ENCODE peak calls at places on chromosome 15, in seven cellular contexts. F is H1, X is H9, P is mesenchymal stem cell, D is mesendoderm, N is IMR-90, G is trophoblast cell. Z is an unnamed sample. For H3K4me1, the result is how much of the 10 kb centered on the place peaks cover.

GRCh38 chr15:86317379-86317745 is 237.7 kb downstream of the AGBL1 start:
- DNase-seq in F (no peak), X (no peak), P (peak), D (no peak), N (no peak), G (no peak), Z (no peak)

GRCh38 chr15:90419202-90419601 is 31.2 kb downstream of the IQGAP1 start:
- DNase-seq in F (no peak), X (no peak), P (peak), D (no peak), N (no peak), G (no peak), Z (no peak)

GRCh38 chr15:25170113-25170731 is 215.4 kb downstream of the SNRPN start:
- DNase-seq in F (no peak), X (peak), P (no peak), D (no peak), N (no peak), G (no peak), Z (no peak)

GRCh38 chr15:65081758-65082157 is 5.2 kb downstream of the KBTBD13 start:
- DNase-seq in F (no peak), X (no peak), P (no peak), D (no peak), N (peak), G (no peak), Z (no peak)

GRCh38 chr15:27701956-27702355 is 397.2 kb downstream of the OCA2 start:
- DNase-seq in F (no peak), X (no peak), P (no peak), D (no peak), N (no peak), G (no peak), Z (no peak)

GRCh38 chr15:60038111-60038521 is 34.0 kb downstream of the FOXB1 start:
- DNase-seq in F (no peak), X (peak), P (no peak), D (peak), N (no peak), G (no peak), Z (no peak)

GRCh38 chr15:55260562-55261131 is 29.0 kb downstream of the RAB27A start:
- DNase-seq in F (no peak), X (no peak), P (no peak), D (no peak), N (no peak), G (no peak), Z (no peak)

GRCh38 chr15:91357011-91357410 is 257.0 kb downstream of the SV2B start:
- DNase-seq in F (no peak), X (no peak), P (no peak), D (no peak), N (no peak), G (no peak), Z (no peak)

GRCh38 chr15:80891006-80891405 is 98.6 kb downstream of the MESD start:
- DNase-seq in F (no peak), X (no peak), P (no peak), D (peak), N (no peak), G (no peak), Z (no peak)

GRCh38 chr15:71440479-71441071 is 325.3 kb downstream of the THSD4 start:
- DNase-seq in F (no peak), X (no peak), P (peak), D (peak), N (peak), G (no peak), Z (no peak)

GRCh38 chr15:80832676-80833075 is 53.5 kb downstream of the CEMIP start:
- DNase-seq in F (no peak), X (no peak), P (no peak), D (no peak), N (no peak), G (peak), Z (no peak)

GRCh38 chr15:57421540-57421939 is 45.2 kb downstream of the CGNL1 start:
- DNase-seq in F (no peak), X (no peak), P (no peak), D (no peak), N (no peak), G (no peak), Z (no peak)

GRCh38 chr15:64288577-64288976 is 67.4 kb downstream of the CSNK1G1 start:
- DNase-seq in F (no peak), X (no peak), P (peak), D (no peak), N (peak), G (no peak), Z (no peak)

GRCh38 chr15:68408526-68408925 is 23.4 kb downstream of the ITGA11 start:
- DNase-seq in F (no peak), X (no peak), P (no peak), D (no peak), N (no peak), G (no peak), Z (no peak)

GRCh38 chr15:43285609-43286037 is 18.9 kb upstream of the TGM5 start:
- DNase-seq in F (no peak), X (no peak), P (peak), D (peak), N (peak), G (peak), Z (peak)

GRCh38 chr15:77163806-77164384 is 93.0 kb upstream of the TSPAN3 start:
- DNase-seq in F (no peak), X (no peak), P (no peak), D (peak), N (no peak), G (no peak), Z (no peak)

GRCh38 chr15:77514635-77515421 is 94.1 kb downstream of the HMG20A start:
- DNase-seq in F (no peak), X (no peak), P (no peak), D (no peak), N (no peak), G (no peak), Z (no peak)

GRCh38 chr15:34341922-34342736 is 807 bp downstream of the NOP10 start:
- DNase-seq in F (no peak), X (no peak), P (no peak), D (no peak), N (no peak), G (no peak), Z (no peak)

GRCh38 chr15:25182736-25183445 is 228.1 kb downstream of the SNRPN start:
- DNase-seq in F (no peak), X (peak), P (no peak), D (peak), N (no peak), G (no peak), Z (no peak)

GRCh38 chr15:38745611-38746010 is 181.0 kb upstream of the RASGRP1 start:
- DNase-seq in F (no peak), X (no peak), P (peak), D (no peak), N (no peak), G (no peak), Z (no peak)

GRCh38 chr15:84108725-84109124 is 126.8 kb upstream of the GOLGA6L4 start:
- DNase-seq in F (no peak), X (no peak), P (peak), D (peak), N (peak), G (no peak), Z (no peak)

GRCh38 chr15:101237161-101237775 is 14.6 kb downstream of the CHSY1 start:
- DNase-seq in F (no peak), X (no peak), P (no peak), D (peak), N (no peak), G (no peak), Z (no peak)

GRCh38 chr15:23866832-23867231 is 179.7 kb upstream of the NDN start:
- DNase-seq in F (no peak), X (no peak), P (no peak), D (no peak), N (no peak), G (no peak), Z (peak)

GRCh38 chr15:67660446-67660845 is 117.9 kb downstream of the MAP2K5 start:
- DNase-seq in F (no peak), X (no peak), P (no peak), D (no peak), N (no peak), G (no peak), Z (no peak)

GRCh38 chr15:95770191-95770590 is 560.3 kb upstream of the NR2F2 start:
- DNase-seq in F (no peak), X (no peak), P (no peak), D (peak), N (peak), G (peak), Z (no peak)

GRCh38 chr15:68271854-68272471 is 5.6 kb upstream of the FEM1B start:
- DNase-seq in F (no peak), X (peak), P (peak), D (peak), N (peak), G (peak), Z (no peak)

DNA sequence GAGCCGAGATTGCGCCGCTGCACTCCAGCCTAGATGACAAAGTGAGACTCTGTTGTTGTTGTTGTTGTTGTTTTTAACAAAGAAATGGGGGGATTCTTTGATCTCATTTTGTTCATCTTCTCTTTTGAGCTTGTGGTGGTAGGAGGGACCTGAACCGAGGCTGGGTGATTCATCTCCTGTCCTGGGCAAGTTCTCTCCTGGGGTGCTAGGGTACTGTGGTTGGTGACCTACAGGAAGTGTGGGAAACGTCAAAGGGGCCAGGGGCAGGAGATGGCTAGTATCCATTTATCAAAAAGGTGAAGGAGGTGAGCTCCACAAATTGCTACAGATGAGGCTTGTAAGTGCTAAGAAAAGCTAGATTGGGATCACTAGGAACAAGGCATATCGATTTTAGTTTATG is 14.3 kb downstream of the PPCDC start:
- DNase-seq in F (no peak), X (no peak), P (no peak), D (no peak), N (no peak), G (no peak), Z (no peak)
- H3K4ac ChIP-seq in F (no peak), X (no peak), P (no peak), D (no peak), N (no peak), G (no peak), Z (no peak)

GRCh38 chr15:98650871-98651481 is 2.6 kb downstream of the IGF1R start:
- DNase-seq in F (no peak), X (no peak), P (peak), D (peak), N (peak), G (peak), Z (no peak)

GRCh38 chr15:98654790-98655360 is 6.5 kb downstream of the IGF1R start:
- DNase-seq in F (no peak), X (no peak), P (no peak), D (no peak), N (no peak), G (no peak), Z (no peak)

GRCh38 chr15:98655732-98656131 is 7.4 kb downstream of the IGF1R start:
- DNase-seq in F (no peak), X (no peak), P (no peak), D (no peak), N (no peak), G (no peak), Z (no peak)

GRCh38 chr15:98651581-98652220 is 3.4 kb downstream of the IGF1R start:
- DNase-seq in F (no peak), X (no peak), P (peak), D (peak), N (peak), G (no peak), Z (no peak)

GRCh38 chr15:98653686-98654085 is 5.3 kb downstream of the IGF1R start:
- DNase-seq in F (no peak), X (no peak), P (no peak), D (no peak), N (no peak), G (no peak), Z (no peak)
- H3K4me1 ChIP-seq in F (under half), X (under half), P (under half), D (under half), N (under half), G (under half), Z (under half)

GRCh38 chr15:29130461-29130860 is 139.2 kb downstream of the NSMCE3 start:
- DNase-seq in F (no peak), X (no peak), P (no peak), D (no peak), N (no peak), G (no peak), Z (no peak)

GRCh38 chr15:29132110-29132420 is 137.6 kb downstream of the NSMCE3 start:
- DNase-seq in F (no peak), X (peak), P (no peak), D (no peak), N (no peak), G (no peak), Z (no peak)

GRCh38 chr15:29132786-29133185 is 136.8 kb downstream of the NSMCE3 start:
- DNase-seq in F (no peak), X (no peak), P (no peak), D (no peak), N (no peak), G (no peak), Z (no peak)

GRCh38 chr15:29129903-29130302 is 139.7 kb downstream of the NSMCE3 start:
- DNase-seq in F (no peak), X (no peak), P (no peak), D (peak), N (no peak), G (no peak), Z (no peak)

DNA sequence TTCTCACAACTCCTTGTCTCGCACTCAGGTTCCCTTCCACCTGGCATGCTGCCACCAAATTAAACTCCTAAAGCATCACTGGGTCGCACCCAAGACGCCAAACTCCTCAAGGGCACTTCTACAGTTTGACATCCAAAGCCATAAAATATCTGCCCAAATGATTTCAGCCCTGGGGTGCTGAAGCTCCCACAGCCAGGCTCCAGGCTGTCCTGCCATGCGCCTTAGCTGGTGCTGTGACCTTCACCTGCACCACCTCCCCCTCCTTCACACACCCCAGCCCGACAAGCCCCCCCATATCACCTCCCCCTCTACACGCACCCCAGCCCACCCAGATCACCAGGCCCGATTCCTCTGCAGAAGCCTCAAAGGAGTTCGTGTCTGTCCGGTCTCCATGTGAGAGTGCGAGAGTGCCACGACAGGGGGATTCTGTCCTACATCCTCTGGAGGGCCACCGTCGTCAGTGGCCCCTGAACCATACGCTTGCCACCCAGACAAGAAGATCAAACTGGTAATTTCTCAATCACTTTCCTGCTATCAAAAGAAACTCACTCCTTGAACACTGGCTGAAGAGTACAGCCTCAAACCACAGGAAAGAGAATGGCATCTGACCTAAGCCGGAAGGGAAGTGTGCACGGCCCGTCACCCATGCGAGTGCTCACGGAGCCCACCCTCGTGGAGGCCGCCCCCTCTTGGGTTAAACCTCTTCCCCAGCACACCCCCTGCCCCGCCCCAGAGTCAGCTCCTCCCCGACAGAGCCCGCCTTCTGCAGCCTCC is 138.1 kb downstream of the NSMCE3 start:
- DNase-seq in F (no peak), X (peak), P (no peak), D (no peak), N (no peak), G (no peak), Z (no peak)
- H3K23ac ChIP-seq in F (no peak), X (no peak), P (no peak), D (no peak), N (no peak), G (no peak), Z (no peak)

GRCh38 chr15:37061996-37062395 is 38.4 kb downstream of the MEIS2 start:
- DNase-seq in F (no peak), X (no peak), P (no peak), D (no peak), N (no peak), G (no peak), Z (no peak)
- H3K4ac ChIP-seq in F (no peak), X (no peak), P (no peak), D (no peak), N (no peak), G (no peak), Z (no peak)

DNA sequence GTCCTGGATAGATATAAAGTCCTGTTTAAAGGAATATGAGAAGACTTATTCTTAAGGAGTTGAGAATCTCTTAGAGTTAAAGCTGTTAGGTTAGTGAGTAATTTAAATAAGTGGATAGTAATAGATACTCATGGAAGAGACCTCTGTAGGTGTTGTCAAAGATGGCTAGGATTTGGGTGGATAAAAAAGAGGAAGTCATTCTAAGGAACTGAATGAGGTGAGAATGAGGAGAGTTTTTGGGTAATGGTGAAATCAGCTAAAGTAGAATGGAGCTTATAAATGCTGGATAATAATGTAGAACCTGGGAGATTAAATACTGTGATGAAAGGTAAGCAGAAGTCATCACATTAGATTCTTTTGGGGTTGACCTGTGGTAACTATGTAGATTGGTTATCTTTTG is 8.1 kb downstream of the ARIH1 start:
- DNase-seq in F (no peak), X (no peak), P (no peak), D (no peak), N (no peak), G (no peak), Z (no peak)
- H3K4me1 ChIP-seq in F (under half), X (under half), P (under half), D (under half), N (under half), G (under half), Z (under half)

GRCh38 chr15:70248116-70249025 is 150.7 kb upstream of the TLE3 start:
- DNase-seq in F (no peak), X (peak), P (no peak), D (peak), N (no peak), G (no peak), Z (no peak)

GRCh38 chr15:70244978-70245542 is 147.3 kb upstream of the TLE3 start:
- DNase-seq in F (no peak), X (no peak), P (no peak), D (no peak), N (no peak), G (no peak), Z (no peak)

GRCh38 chr15:70247281-70247680 is 149.6 kb upstream of the TLE3 start:
- DNase-seq in F (no peak), X (no peak), P (no peak), D (no peak), N (no peak), G (no peak), Z (no peak)

GRCh38 chr15:70245932-70246622 is 148.4 kb upstream of the TLE3 start:
- DNase-seq in F (no peak), X (no peak), P (peak), D (no peak), N (peak), G (peak), Z (no peak)

GRCh38 chr15:70246623-70247200 is 149.0 kb upstream of the TLE3 start:
- DNase-seq in F (no peak), X (no peak), P (no peak), D (no peak), N (no peak), G (no peak), Z (no peak)
- H3K23ac ChIP-seq in F (no peak), X (no peak), P (no peak), D (no peak), N (no peak), G (no peak), Z (no peak)

Z was measured in neuronal stem cell.